ENCODE peak calls at places on chromosomes 16 and 17, in six cellular contexts. T is dorsolateral prefrontal cortex, N is SK-N-SH, E is progenitor cell of endocrine pancreas, M is psoas muscle, V is astrocyte of the cerebellum. R is an unnamed sample.

GRCh38 chr16:27826081-27826892 is 237.2 kb downstream of the GSG1L start:
- DNase-seq in E (no peak), V (no peak), M (no peak), T (peak), N (no peak), R (no peak)

GRCh38 chr17:66487933-66488572 is 185.6 kb downstream of the PRKCA start:
- DNase-seq in V (no peak), M (no peak), T (no peak), E (no peak), N (no peak), R (no peak)

GRCh38 chr17:77322534-77323412 is 182.0 kb downstream of the SEC14L1 start:
- DNase-seq in T (peak), N (peak), V (peak), M (peak), E (no peak), R (peak)

GRCh38 chr17:72282439-72283029 is 161.7 kb downstream of the SOX9 start:
- DNase-seq in N (no peak), T (no peak), M (no peak), E (no peak), V (no peak), R (no peak)

GRCh38 chr17:27989046-27989445 is 53.4 kb upstream of the NLK start:
- DNase-seq in N (no peak), T (no peak), M (no peak), E (no peak), V (no peak), R (no peak)

GRCh38 chr17:45261577-45262515 is at the start of gene SPATA32:
- DNase-seq in E (peak), V (no peak), T (peak), N (peak), M (peak), R (peak)

GRCh38 chr17:41322264-41322902 is 6.9 kb upstream of the KRTAP17-1 start:
- DNase-seq in N (peak), V (peak), T (no peak), M (no peak), E (no peak), R (no peak)

GRCh38 chr17:19013806-19014627 is 9.5 kb upstream of the FAM83G start:
- DNase-seq in V (no peak), M (peak), E (no peak), N (no peak), T (no peak), R (no peak)

GRCh38 chr17:80827646-80828643 is 163.7 kb upstream of the CHMP6 start:
- DNase-seq in N (no peak), E (no peak), M (peak), V (no peak), T (no peak), R (no peak)

GRCh38 chr16:56923481-56923880 is 8.5 kb upstream of the HERPUD1 start:
- DNase-seq in V (no peak), T (no peak), N (no peak), M (no peak), E (no peak), R (no peak)

GRCh38 chr17:45432405-45433113 is at the start of gene ARHGAP27:
- DNase-seq in V (no peak), N (peak), E (no peak), M (peak), T (no peak), R (peak)

GRCh38 chr16:80117731-80118130 is 423.1 kb upstream of the DYNLRB2 start:
- DNase-seq in M (no peak), N (no peak), E (no peak), V (no peak), T (no peak), R (no peak)

GRCh38 chr17:62713096-62713870 is 85.8 kb downstream of the MRC2 start:
- DNase-seq in E (no peak), T (no peak), M (no peak), V (no peak), N (no peak), R (no peak)

GRCh38 chr17:78365561-78366108 is 5.8 kb upstream of the SOCS3 start:
- DNase-seq in E (no peak), T (no peak), N (no peak), V (peak), M (no peak), R (no peak)

GRCh38 chr17:17703608-17703919 is 22.3 kb downstream of the RAI1 start:
- DNase-seq in E (no peak), T (no peak), N (no peak), M (no peak), V (no peak), R (no peak)

GRCh38 chr16:19808061-19808621 is 76.5 kb downstream of the GPRC5B start:
- DNase-seq in E (no peak), N (no peak), M (no peak), V (no peak), T (no peak), R (no peak)

GRCh38 chr16:31179747-31180458 is at the start of gene FUS:
- DNase-seq in T (peak), V (peak), E (peak), M (peak), N (peak), R (peak)

GRCh38 chr17:7239091-7240027 is at the start of gene PHF23:
- DNase-seq in T (peak), E (peak), M (peak), V (peak), N (peak), R (peak)
- TF ChIP-seq CTCF in T (no peak), E (no peak), M (no peak), V (no peak), N (no peak), R (no peak)

GRCh38 chr17:37527249-37527851 is 37.7 kb downstream of the DUSP14 start:
- DNase-seq in E (no peak), N (peak), T (no peak), V (peak), M (no peak), R (no peak)
- TF ChIP-seq CTCF in E (peak), N (peak), T (peak), V (peak), M (peak), R (peak)

DNA sequence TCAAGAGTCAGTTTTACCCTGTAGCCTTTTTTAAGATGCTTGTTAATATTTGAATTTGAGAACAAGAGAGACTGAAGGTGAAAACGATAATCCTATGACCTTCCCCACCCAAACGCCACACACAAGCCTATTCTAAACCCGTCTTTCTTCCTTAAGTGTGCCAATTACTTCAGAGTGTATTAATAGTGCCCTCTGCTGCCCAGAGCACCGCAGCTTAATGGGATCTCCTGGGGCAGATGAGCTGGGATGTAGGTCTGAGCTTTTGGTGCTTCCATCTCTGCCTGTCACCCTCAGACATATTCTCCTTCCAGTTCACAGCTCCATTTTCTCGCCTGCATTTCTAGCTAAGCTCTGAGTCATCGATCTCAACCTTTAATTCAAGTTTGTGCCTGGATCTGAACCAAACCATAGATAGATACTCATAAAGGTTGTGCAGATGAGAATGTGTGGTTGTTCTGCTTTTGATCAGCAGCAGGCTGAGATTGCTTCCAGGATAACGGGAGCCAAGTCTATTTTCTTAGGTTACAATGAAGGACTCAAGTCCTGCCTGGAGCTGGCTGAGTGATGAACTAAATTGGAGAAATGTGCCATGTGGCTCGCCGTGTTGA is 46.4 kb upstream of the CDH13 start:
- DNase-seq in E (no peak), M (peak), V (peak), N (peak), T (peak), R (no peak)
- TF ChIP-seq CTCF in E (peak), M (peak), V (peak), N (peak), T (peak), R (peak)

DNA sequence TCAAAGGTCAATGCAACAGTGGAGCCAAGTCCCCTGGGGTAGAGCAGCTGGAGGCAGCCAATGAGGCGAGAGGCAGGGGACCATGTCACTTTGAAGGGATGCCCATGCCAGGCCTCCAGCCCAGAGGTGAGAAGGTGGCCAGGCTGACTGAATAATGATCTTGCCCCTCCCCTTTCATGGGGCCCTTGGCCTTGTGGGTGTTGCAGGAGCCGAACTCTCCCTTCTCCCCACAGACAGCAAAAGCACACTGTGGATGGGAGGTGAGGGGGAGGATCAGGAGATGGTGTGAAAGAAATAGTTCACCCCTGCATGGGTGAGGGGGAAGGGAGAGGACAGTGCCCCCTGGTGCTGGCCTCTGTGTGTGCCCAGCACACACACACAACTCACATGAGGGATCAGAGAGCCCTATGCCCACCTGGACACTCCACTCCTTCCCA is 15.8 kb upstream of the TBX21 start:
- DNase-seq in M (no peak), E (no peak), T (no peak), N (peak), V (no peak), R (no peak)
- TF ChIP-seq CTCF in M (no peak), E (peak), T (peak), N (peak), V (peak), R (peak)

GRCh38 chr17:82957469-82957795 is 117.6 kb upstream of the ZNF750 start:
- DNase-seq in V (no peak), M (peak), T (no peak), E (no peak), N (no peak), R (no peak)

GRCh38 chr17:82957961-82958491 is 118.2 kb upstream of the ZNF750 start:
- DNase-seq in T (no peak), M (peak), V (no peak), E (no peak), N (no peak), R (no peak)

GRCh38 chr17:82956146-82956725 is 116.4 kb upstream of the ZNF750 start:
- DNase-seq in V (no peak), M (no peak), T (no peak), E (no peak), N (no peak), R (no peak)

GRCh38 chr17:82959242-82959930 is 119.6 kb upstream of the ZNF750 start:
- DNase-seq in T (no peak), M (peak), E (no peak), N (no peak), V (no peak), R (no peak)

GRCh38 chr17:82956726-82957468 is 117.1 kb upstream of the ZNF750 start:
- DNase-seq in N (no peak), V (no peak), E (no peak), M (peak), T (no peak), R (no peak)
- TF ChIP-seq CTCF in N (no peak), V (no peak), E (no peak), M (no peak), T (no peak), R (no peak)

DNA sequence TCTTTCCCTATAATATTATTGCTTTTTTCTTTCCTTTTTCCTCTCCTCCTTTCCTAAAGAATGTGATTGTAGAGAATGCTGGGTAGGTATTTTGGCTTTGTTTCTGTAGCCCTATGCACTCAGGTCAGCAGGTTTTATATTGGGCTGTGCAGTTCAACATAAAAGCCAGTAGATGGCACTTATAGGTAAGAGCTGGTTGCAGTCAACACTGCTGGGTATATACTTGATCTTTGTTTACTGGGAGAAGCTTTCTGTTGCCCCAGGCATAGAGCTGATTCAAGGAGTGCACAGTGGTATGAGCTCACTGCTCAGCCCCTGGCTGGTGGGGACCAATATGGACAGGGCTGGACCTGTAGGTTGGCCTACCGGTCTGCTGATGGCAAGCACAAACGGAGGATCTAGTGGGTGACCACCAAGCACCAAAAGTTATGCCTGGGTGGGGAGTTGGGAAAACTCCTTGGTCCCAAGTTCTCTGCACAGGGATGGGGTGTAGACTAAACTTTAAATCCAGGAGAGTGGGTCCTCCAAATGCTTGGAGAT is 378.9 kb downstream of the PMP22 start:
- DNase-seq in M (no peak), E (no peak), N (no peak), V (no peak), T (no peak), R (no peak)
- TF ChIP-seq CTCF in M (no peak), E (peak), N (peak), V (peak), T (peak), R (no peak)

DNA sequence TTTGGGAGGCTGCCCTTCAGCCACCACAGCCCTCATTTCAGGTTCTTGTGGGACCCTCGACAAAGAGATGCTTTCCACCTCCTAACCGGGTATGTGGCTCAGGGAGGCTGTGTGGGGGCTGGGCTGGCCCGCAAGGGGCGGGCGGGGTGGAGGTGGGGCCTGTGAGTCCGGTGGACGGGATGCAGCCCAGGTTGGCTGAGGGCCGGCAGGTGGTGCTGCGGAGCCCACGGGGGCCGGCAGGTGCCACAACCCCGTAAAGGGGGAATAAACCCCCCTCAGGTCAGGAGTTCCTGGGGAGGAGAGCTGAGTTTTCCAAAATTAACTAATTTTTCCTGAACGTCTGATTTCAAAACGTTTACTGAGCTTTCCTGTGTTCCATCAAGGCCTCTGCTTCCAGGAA is 4.9 kb upstream of the CIAO3 start:
- DNase-seq in E (peak), T (no peak), M (no peak), N (peak), V (no peak), R (no peak)
- TF ChIP-seq CTCF in E (peak), T (no peak), M (no peak), N (peak), V (peak), R (peak)

GRCh38 chr17:47821424-47822379 is at the start of gene OSBPL7:
- DNase-seq in M (peak), N (peak), V (peak), E (peak), T (peak), R (peak)
- TF ChIP-seq CTCF in M (no peak), N (peak), V (peak), E (no peak), T (peak), R (no peak)